ENCODE peak calls at places on chromosomes 2 and 18, in five cellular contexts. Y is GM12878, O is A549, D is WTC11, G is K562. L is an unnamed sample.
A peak's percentile ranks its signal among the peaks of the same experiment; 100 is the strongest.

GRCh38 chr2:10339647-10340592 is 37.2 kb downstream of the HPCAL1 start:
- DNase-seq in O (no peak), Y (no peak), G (no peak), D (no peak), L (no peak)

GRCh38 chr2:3292416-3292815 is 85.2 kb downstream of the EIPR1 start:
- DNase-seq in Y (no peak), G (no peak), D (no peak), O (no peak), L (no peak)

GRCh38 chr2:67213270-67213670 is 183.9 kb upstream of the ETAA1 start:
- DNase-seq in O (no peak), Y (no peak), D (no peak), G (no peak), L (no peak)

GRCh38 chr2:46131-46470 is 204 bp downstream of the FAM110C start:
- DNase-seq in G (no peak), O (no peak), D (no peak), Y (no peak), L (no peak)

GRCh38 chr2:27704342-27704876 is 40.7 kb downstream of the SLC4A1AP start:
- DNase-seq in O (no peak), Y (no peak), G (no peak), D (no peak), L (no peak)

GRCh38 chr2:6103949-6104348 is 411.8 kb downstream of the SOX11 start:
- DNase-seq in O (no peak), Y (no peak), D (no peak), G (no peak), L (no peak)

GRCh38 chr2:114550895-114551793 is 108.7 kb downstream of the DPP10 start:
- DNase-seq in O (peak; percentile 60), Y (no peak), G (peak; percentile 35), D (peak; percentile 56), L (peak; percentile 74)

GRCh38 chr2:185279999-185280398 is 458.6 kb upstream of the FSIP2 start:
- DNase-seq in O (peak; percentile 3), G (no peak), D (no peak), Y (no peak), L (peak; percentile 16)

GRCh38 chr2:205902041-205902898 is 183.7 kb downstream of the INO80D start:
- DNase-seq in O (peak; percentile 13), D (no peak), Y (no peak), G (peak; percentile 72), L (peak; percentile 77)

GRCh38 chr18:28175930-28176673 is 828 bp downstream of the CDH2 start:
- DNase-seq in D (peak; percentile 46), G (no peak), O (peak; percentile 45), Y (no peak), L (no peak)

GRCh38 chr2:156892449-156893335 is 364.8 kb upstream of the GALNT5 start:
- DNase-seq in Y (peak; percentile 7), O (peak; percentile 64), D (no peak), G (peak; percentile 53), L (peak; percentile 34)

GRCh38 chr18:41128545-41128944 is 826.5 kb upstream of the PIK3C3 start:
- DNase-seq in G (no peak), D (no peak), O (no peak), Y (no peak), L (no peak)

GRCh38 chr2:85435986-85436835 is 17.7 kb downstream of the SH2D6 start:
- DNase-seq in G (peak; percentile 50), O (peak; percentile 65), Y (no peak), D (no peak), L (no peak)

GRCh38 chr2:100537918-100538317 is 24.9 kb upstream of the PDCL3 start:
- DNase-seq in O (no peak), Y (no peak), D (peak; percentile 29), G (no peak), L (no peak)

GRCh38 chr18:3511980-3512379 is 62.0 kb downstream of the TGIF1 start:
- DNase-seq in Y (no peak), D (no peak), O (peak; percentile 23), G (peak; percentile 64), L (no peak)

GRCh38 chr18:79876497-79876896 is 75.0 kb downstream of the SLC66A2 start:
- DNase-seq in D (no peak), O (no peak), Y (no peak), G (no peak), L (no peak)

GRCh38 chr2:156452971-156453370 is 16.8 kb downstream of the GPD2 start:
- DNase-seq in D (no peak), G (no peak), Y (no peak), O (no peak), L (no peak)

GRCh38 chr2:37827911-37828411 is 97.1 kb upstream of the RMDN2 start:
- DNase-seq in G (no peak), D (no peak), O (no peak), Y (no peak), L (peak; percentile 78)

GRCh38 chr18:57231846-57232245 is 85.0 kb downstream of the BOD1L2 start:
- DNase-seq in O (no peak), D (no peak), Y (no peak), G (no peak), L (no peak)

GRCh38 chr2:54771166-54771565 is 47.7 kb downstream of the EML6 start:
- DNase-seq in Y (no peak), G (no peak), D (no peak), O (no peak), L (no peak)

GRCh38 chr2:186129767-186130581 is 356.1 kb upstream of the ZC3H15 start:
- DNase-seq in G (no peak), Y (no peak), O (peak; percentile 15), D (no peak), L (peak; percentile 75)

GRCh38 chr2:1556776-1557466 is 143.7 kb downstream of the TPO start:
- DNase-seq in O (peak; percentile 41), Y (no peak), G (no peak), D (no peak), L (peak; percentile 64)

DNA sequence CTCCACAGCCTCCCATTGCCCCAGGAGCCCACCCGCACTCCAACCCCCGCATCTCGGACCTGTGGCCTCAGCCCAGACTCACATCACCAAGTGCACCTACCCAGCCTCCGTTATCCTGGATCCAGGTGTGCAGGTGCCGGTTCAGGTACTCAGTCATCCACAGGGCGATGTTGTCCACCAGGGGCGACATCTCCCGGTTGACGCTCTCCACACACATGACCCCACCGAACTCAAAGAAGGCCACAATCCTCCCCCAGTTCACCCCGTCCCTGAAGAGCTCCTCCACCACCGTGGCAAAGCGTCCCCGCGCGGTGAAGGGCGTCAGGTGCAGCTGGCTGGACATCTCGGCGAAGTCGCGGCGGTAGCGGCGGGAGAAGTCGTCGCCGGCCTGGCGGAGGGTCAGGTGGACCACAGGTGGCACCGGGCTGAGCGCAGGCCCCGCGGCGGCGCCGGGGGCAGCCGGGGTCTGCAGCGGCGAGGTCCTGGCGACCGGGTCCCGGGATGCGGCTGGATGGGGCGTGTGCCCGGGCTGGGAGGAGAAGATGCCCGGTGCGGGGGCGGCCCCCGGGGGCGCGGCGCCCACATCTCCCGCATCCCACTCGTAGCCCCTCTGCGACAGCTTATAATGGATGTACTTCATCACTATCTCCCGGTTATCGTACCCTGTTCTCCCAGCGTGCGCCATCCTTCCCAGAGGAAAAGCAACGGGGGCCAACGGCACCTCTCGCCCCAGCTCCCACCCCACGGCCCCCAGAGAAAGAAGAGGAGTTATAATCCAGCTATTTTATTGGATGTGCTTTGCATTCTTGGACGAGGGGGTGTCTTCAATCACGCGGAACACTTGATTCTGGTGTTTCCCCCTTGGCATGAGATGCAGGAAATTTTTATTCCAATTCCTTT is 1.3 kb downstream of the BCL2 start:
- DNase-seq in D (peak; percentile 85), G (no peak), O (no peak), Y (no peak), L (no peak)
- TF ChIP-seq ESRRA in D (no peak), G (no peak), O (no peak), Y (peak; percentile 79), L (no peak)

GRCh38 chr2:148756292-148756975 is 111.9 kb downstream of the EPC2 start:
- DNase-seq in D (no peak), O (peak; percentile 4), Y (no peak), G (no peak), L (peak; percentile 50)

GRCh38 chr2:148751907-148752306 is 107.4 kb downstream of the EPC2 start:
- DNase-seq in D (no peak), Y (no peak), G (no peak), O (no peak), L (no peak)

GRCh38 chr2:148752977-148753376 is 108.4 kb downstream of the EPC2 start:
- DNase-seq in Y (no peak), D (no peak), O (no peak), G (no peak), L (no peak)

GRCh38 chr2:148754864-148755263 is 110.3 kb downstream of the EPC2 start:
- DNase-seq in D (no peak), Y (no peak), G (no peak), O (no peak), L (no peak)
- TF ChIP-seq ESRRA in D (no peak), Y (no peak), G (no peak), O (no peak), L (no peak)

GRCh38 chr2:8412586-8412985 is 269.3 kb upstream of the ID2 start:
- DNase-seq in G (no peak), O (no peak), D (no peak), Y (no peak), L (no peak)

GRCh38 chr2:8414946-8415869 is 266.6 kb upstream of the ID2 start:
- DNase-seq in Y (no peak), D (no peak), O (no peak), G (no peak), L (no peak)

GRCh38 chr2:8416172-8416571 is 265.7 kb upstream of the ID2 start:
- DNase-seq in O (no peak), G (no peak), Y (no peak), D (no peak), L (no peak)

GRCh38 chr2:8412082-8412481 is 269.8 kb upstream of the ID2 start:
- DNase-seq in G (no peak), D (no peak), O (peak; percentile 88), Y (no peak), L (peak; percentile 91)

DNA sequence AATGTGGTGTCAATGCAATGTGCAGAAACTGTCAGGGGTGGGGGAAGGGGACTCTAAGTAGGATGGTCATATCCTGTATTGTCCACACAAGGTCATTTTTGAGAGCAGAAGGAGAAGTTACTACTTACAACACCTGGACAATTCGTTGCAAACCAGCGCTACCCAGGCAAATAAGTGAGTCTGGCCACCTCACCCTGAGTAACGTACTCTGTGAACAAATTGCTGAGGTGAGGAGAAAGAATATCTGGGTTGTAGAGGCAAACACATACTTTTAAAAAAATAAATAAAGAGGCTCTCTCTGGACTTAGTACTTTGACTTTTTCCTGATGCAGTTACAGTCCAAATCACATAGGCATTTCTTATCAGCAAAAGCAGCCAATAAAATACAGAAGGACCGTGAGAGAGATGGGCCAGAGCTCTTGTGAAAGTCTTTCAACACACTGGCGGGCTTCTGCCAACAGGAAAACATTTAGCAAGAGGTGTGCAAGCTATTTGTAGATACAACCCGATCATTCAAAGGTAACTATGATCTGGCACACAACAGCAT is 268.2 kb upstream of the ID2 start:
- DNase-seq in D (no peak), O (peak; percentile 29), Y (no peak), G (no peak), L (peak; percentile 98)
- TF ChIP-seq ESRRA in D (no peak), O (no peak), Y (no peak), G (no peak), L (no peak)

GRCh38 chr18:45636110-45636509 is 20.8 kb downstream of the SLC14A2 start:
- DNase-seq in Y (no peak), O (no peak), D (no peak), G (no peak), L (no peak)

GRCh38 chr18:45642238-45642637 is 27.0 kb downstream of the SLC14A2 start:
- DNase-seq in D (no peak), O (no peak), Y (no peak), G (no peak), L (no peak)

GRCh38 chr18:45637546-45638327 is 22.5 kb downstream of the SLC14A2 start:
- DNase-seq in O (no peak), G (no peak), D (no peak), Y (no peak), L (no peak)

GRCh38 chr18:45638544-45638943 is 23.3 kb downstream of the SLC14A2 start:
- DNase-seq in G (no peak), D (no peak), Y (no peak), O (no peak), L (no peak)

GRCh38 chr18:45639424-45639823 is 24.1 kb downstream of the SLC14A2 start:
- DNase-seq in D (no peak), G (no peak), Y (no peak), O (no peak), L (no peak)
- TF ChIP-seq ESRRA in D (no peak), G (no peak), Y (no peak), O (no peak), L (no peak)

L was measured in HepG2.